ENCODE peak calls at places on chromosomes 13 and 19, in ten cellular contexts. One of them, this sample, is unnamed.

GRCh38 chr19:33804021-33804799 is 7.5 kb downstream of the KCTD15 start:
- DNase-seq in mammary epithelial cell: peak
- DNase-seq in AG09309: no peak
- DNase-seq in tibial nerve: peak
- DNase-seq in endothelial cell: no peak
- DNase-seq in AG10803: peak
- DNase-seq in RWPE1: peak
- DNase-seq in body of pancreas: peak
- DNase-seq in CD4-positive, alpha-beta T cell: no peak
- DNase-seq in heart right ventricle: peak
- DNase-seq in this sample: no peak

GRCh38 chr13:105272660-105273631 is 1262.5 kb downstream of the EFNB2 start:
- DNase-seq in mammary epithelial cell: no peak
- DNase-seq in AG09309: no peak
- DNase-seq in tibial nerve: no peak
- DNase-seq in endothelial cell: no peak
- DNase-seq in AG10803: no peak
- DNase-seq in RWPE1: no peak
- DNase-seq in body of pancreas: no peak
- DNase-seq in CD4-positive, alpha-beta T cell: no peak
- DNase-seq in heart right ventricle: no peak
- DNase-seq in this sample: no peak

GRCh38 chr13:98544105-98544710 is 32.7 kb downstream of the STK24 start:
- DNase-seq in mammary epithelial cell: no peak
- DNase-seq in AG09309: no peak
- DNase-seq in tibial nerve: no peak
- DNase-seq in endothelial cell: no peak
- DNase-seq in AG10803: no peak
- DNase-seq in RWPE1: no peak
- DNase-seq in body of pancreas: no peak
- DNase-seq in CD4-positive, alpha-beta T cell: no peak
- DNase-seq in heart right ventricle: no peak
- DNase-seq in this sample: no peak

GRCh38 chr19:54415208-54415900 is at the start of gene TTYH1:
- DNase-seq in mammary epithelial cell: no peak
- DNase-seq in AG09309: no peak
- DNase-seq in tibial nerve: no peak
- DNase-seq in endothelial cell: peak
- DNase-seq in AG10803: no peak
- DNase-seq in RWPE1: no peak
- DNase-seq in body of pancreas: no peak
- DNase-seq in CD4-positive, alpha-beta T cell: peak
- DNase-seq in heart right ventricle: no peak
- DNase-seq in this sample: peak

GRCh38 chr13:100347941-100348340 is 240.6 kb downstream of the GGACT start:
- DNase-seq in mammary epithelial cell: peak
- DNase-seq in AG09309: no peak
- DNase-seq in tibial nerve: no peak
- DNase-seq in endothelial cell: no peak
- DNase-seq in AG10803: no peak
- DNase-seq in RWPE1: peak
- DNase-seq in body of pancreas: no peak
- DNase-seq in CD4-positive, alpha-beta T cell: no peak
- DNase-seq in heart right ventricle: no peak
- DNase-seq in this sample: no peak

GRCh38 chr13:105587786-105588185 is 947.7 kb downstream of the EFNB2 start:
- DNase-seq in mammary epithelial cell: peak
- DNase-seq in AG09309: no peak
- DNase-seq in tibial nerve: no peak
- DNase-seq in endothelial cell: no peak
- DNase-seq in AG10803: no peak
- DNase-seq in RWPE1: peak
- DNase-seq in body of pancreas: no peak
- DNase-seq in CD4-positive, alpha-beta T cell: no peak
- DNase-seq in heart right ventricle: no peak
- DNase-seq in this sample: no peak

GRCh38 chr19:33199441-33200265 is 5.5 kb downstream of the LRP3 start:
- DNase-seq in mammary epithelial cell: no peak
- DNase-seq in AG09309: no peak
- DNase-seq in tibial nerve: no peak
- DNase-seq in endothelial cell: no peak
- DNase-seq in AG10803: no peak
- DNase-seq in RWPE1: no peak
- DNase-seq in body of pancreas: no peak
- DNase-seq in CD4-positive, alpha-beta T cell: no peak
- DNase-seq in heart right ventricle: no peak
- DNase-seq in this sample: no peak

GRCh38 chr13:78137404-78138142 is 218.9 kb upstream of the EDNRB start:
- DNase-seq in mammary epithelial cell: peak
- DNase-seq in AG09309: peak
- DNase-seq in tibial nerve: peak
- DNase-seq in endothelial cell: peak
- DNase-seq in AG10803: peak
- DNase-seq in RWPE1: peak
- DNase-seq in body of pancreas: no peak
- DNase-seq in CD4-positive, alpha-beta T cell: no peak
- DNase-seq in heart right ventricle: no peak
- DNase-seq in this sample: peak

GRCh38 chr19:13020002-13020414 is 24.7 kb downstream of the NFIX start:
- DNase-seq in mammary epithelial cell: peak
- DNase-seq in AG09309: no peak
- DNase-seq in tibial nerve: no peak
- DNase-seq in endothelial cell: no peak
- DNase-seq in AG10803: no peak
- DNase-seq in RWPE1: no peak
- DNase-seq in body of pancreas: no peak
- DNase-seq in CD4-positive, alpha-beta T cell: no peak
- DNase-seq in heart right ventricle: no peak
- DNase-seq in this sample: no peak

GRCh38 chr19:29509456-29509855 is 16.3 kb upstream of the VSTM2B start:
- DNase-seq in mammary epithelial cell: no peak
- DNase-seq in AG09309: no peak
- DNase-seq in tibial nerve: no peak
- DNase-seq in endothelial cell: no peak
- DNase-seq in AG10803: no peak
- DNase-seq in RWPE1: no peak
- DNase-seq in body of pancreas: no peak
- DNase-seq in CD4-positive, alpha-beta T cell: no peak
- DNase-seq in heart right ventricle: no peak
- DNase-seq in this sample: no peak

GRCh38 chr13:48437381-48437780 is 24.5 kb upstream of the LPAR6 start:
- DNase-seq in mammary epithelial cell: no peak
- DNase-seq in AG09309: no peak
- DNase-seq in tibial nerve: peak
- DNase-seq in endothelial cell: no peak
- DNase-seq in AG10803: peak
- DNase-seq in RWPE1: no peak
- DNase-seq in body of pancreas: peak
- DNase-seq in CD4-positive, alpha-beta T cell: no peak
- DNase-seq in heart right ventricle: peak
- DNase-seq in this sample: no peak

GRCh38 chr13:27813826-27814225 is 21.5 kb downstream of the GSX1 start:
- DNase-seq in mammary epithelial cell: no peak
- DNase-seq in AG09309: no peak
- DNase-seq in tibial nerve: no peak
- DNase-seq in endothelial cell: no peak
- DNase-seq in AG10803: no peak
- DNase-seq in RWPE1: no peak
- DNase-seq in body of pancreas: no peak
- DNase-seq in CD4-positive, alpha-beta T cell: no peak
- DNase-seq in heart right ventricle: no peak
- DNase-seq in this sample: no peak

GRCh38 chr19:6639439-6639838 is 30.5 kb downstream of the TNFSF14 start:
- DNase-seq in mammary epithelial cell: peak
- DNase-seq in AG09309: no peak
- DNase-seq in tibial nerve: no peak
- DNase-seq in endothelial cell: no peak
- DNase-seq in AG10803: no peak
- DNase-seq in RWPE1: no peak
- DNase-seq in body of pancreas: no peak
- DNase-seq in CD4-positive, alpha-beta T cell: no peak
- DNase-seq in heart right ventricle: no peak
- DNase-seq in this sample: no peak

GRCh38 chr19:5804516-5805464 is at the start of gene NRTN:
- DNase-seq in mammary epithelial cell: no peak
- DNase-seq in AG09309: no peak
- DNase-seq in tibial nerve: no peak
- DNase-seq in endothelial cell: no peak
- DNase-seq in AG10803: no peak
- DNase-seq in RWPE1: peak
- DNase-seq in body of pancreas: peak
- DNase-seq in CD4-positive, alpha-beta T cell: peak
- DNase-seq in heart right ventricle: no peak
- DNase-seq in this sample: peak

GRCh38 chr19:52492991-52493470 is 34.4 kb upstream of the ZNF808 start:
- DNase-seq in mammary epithelial cell: no peak
- DNase-seq in AG09309: no peak
- DNase-seq in tibial nerve: no peak
- DNase-seq in endothelial cell: peak
- DNase-seq in AG10803: no peak
- DNase-seq in RWPE1: no peak
- DNase-seq in body of pancreas: no peak
- DNase-seq in CD4-positive, alpha-beta T cell: no peak
- DNase-seq in heart right ventricle: peak
- DNase-seq in this sample: no peak
- TF ChIP-seq CTCF in mammary epithelial cell: no peak
- TF ChIP-seq CTCF in AG09309: no peak
- TF ChIP-seq CTCF in tibial nerve: no peak
- TF ChIP-seq CTCF in endothelial cell: no peak
- TF ChIP-seq CTCF in AG10803: no peak
- TF ChIP-seq CTCF in RWPE1: no peak
- TF ChIP-seq CTCF in body of pancreas: no peak
- TF ChIP-seq CTCF in CD4-positive, alpha-beta T cell: no peak
- TF ChIP-seq CTCF in heart right ventricle: peak
- TF ChIP-seq CTCF in this sample: no peak

GRCh38 chr13:25406377-25406776 is 34.6 kb downstream of the ATP8A2 start:
- DNase-seq in mammary epithelial cell: peak
- DNase-seq in AG09309: no peak
- DNase-seq in tibial nerve: no peak
- DNase-seq in endothelial cell: peak
- DNase-seq in AG10803: no peak
- DNase-seq in RWPE1: no peak
- DNase-seq in body of pancreas: no peak
- DNase-seq in CD4-positive, alpha-beta T cell: no peak
- DNase-seq in heart right ventricle: no peak
- DNase-seq in this sample: no peak
- TF ChIP-seq CTCF in mammary epithelial cell: peak
- TF ChIP-seq CTCF in AG09309: no peak
- TF ChIP-seq CTCF in tibial nerve: no peak
- TF ChIP-seq CTCF in endothelial cell: no peak
- TF ChIP-seq CTCF in AG10803: peak
- TF ChIP-seq CTCF in RWPE1: no peak
- TF ChIP-seq CTCF in body of pancreas: no peak
- TF ChIP-seq CTCF in CD4-positive, alpha-beta T cell: no peak
- TF ChIP-seq CTCF in heart right ventricle: no peak
- TF ChIP-seq CTCF in this sample: peak

GRCh38 chr13:46963874-46964273 is 67.0 kb upstream of the HTR2A start:
- DNase-seq in mammary epithelial cell: peak
- DNase-seq in AG09309: no peak
- DNase-seq in tibial nerve: no peak
- DNase-seq in endothelial cell: no peak
- DNase-seq in AG10803: no peak
- DNase-seq in RWPE1: no peak
- DNase-seq in body of pancreas: no peak
- DNase-seq in CD4-positive, alpha-beta T cell: no peak
- DNase-seq in heart right ventricle: no peak
- DNase-seq in this sample: no peak

GRCh38 chr13:46961719-46962118 is 64.9 kb upstream of the HTR2A start:
- DNase-seq in mammary epithelial cell: peak
- DNase-seq in AG09309: peak
- DNase-seq in tibial nerve: no peak
- DNase-seq in endothelial cell: no peak
- DNase-seq in AG10803: peak
- DNase-seq in RWPE1: peak
- DNase-seq in body of pancreas: no peak
- DNase-seq in CD4-positive, alpha-beta T cell: no peak
- DNase-seq in heart right ventricle: no peak
- DNase-seq in this sample: peak

GRCh38 chr13:46964789-46965527 is 68.1 kb upstream of the HTR2A start:
- DNase-seq in mammary epithelial cell: peak
- DNase-seq in AG09309: peak
- DNase-seq in tibial nerve: no peak
- DNase-seq in endothelial cell: no peak
- DNase-seq in AG10803: peak
- DNase-seq in RWPE1: no peak
- DNase-seq in body of pancreas: no peak
- DNase-seq in CD4-positive, alpha-beta T cell: no peak
- DNase-seq in heart right ventricle: no peak
- DNase-seq in this sample: no peak

DNA sequence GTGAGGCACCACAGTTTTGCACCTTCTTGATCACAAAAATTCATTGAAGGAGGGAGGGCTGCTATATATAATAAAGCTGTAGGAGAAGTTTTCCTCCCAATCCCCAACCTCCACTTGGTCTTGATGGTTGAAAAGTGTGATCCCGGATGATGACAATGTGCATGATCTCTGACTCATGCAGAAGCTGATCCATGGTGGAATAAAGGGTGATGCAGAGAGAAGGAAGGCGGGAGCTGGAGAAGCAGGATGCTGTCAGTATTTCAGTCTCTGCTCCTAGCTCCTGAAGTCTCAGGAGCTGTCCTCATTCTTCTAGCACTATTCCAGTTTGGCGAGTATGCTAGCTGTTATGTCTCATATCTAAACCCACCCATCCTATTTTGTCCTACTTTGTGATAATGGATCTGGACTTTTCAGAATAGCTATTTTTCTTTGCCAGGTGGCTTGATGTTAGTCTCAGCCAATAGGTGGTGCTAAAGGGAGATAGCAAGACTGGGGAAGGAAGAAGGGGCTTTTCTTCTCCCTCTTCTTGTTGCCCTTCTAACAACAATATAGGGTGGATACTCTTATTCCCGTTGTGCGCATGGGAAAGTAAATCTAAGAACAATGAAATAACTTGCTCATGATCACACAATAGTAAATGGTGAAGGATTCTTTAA is 65.6 kb upstream of the HTR2A start:
- DNase-seq in mammary epithelial cell: peak
- DNase-seq in AG09309: no peak
- DNase-seq in tibial nerve: no peak
- DNase-seq in endothelial cell: no peak
- DNase-seq in AG10803: peak
- DNase-seq in RWPE1: peak
- DNase-seq in body of pancreas: no peak
- DNase-seq in CD4-positive, alpha-beta T cell: no peak
- DNase-seq in heart right ventricle: no peak
- DNase-seq in this sample: peak
- TF ChIP-seq CTCF in mammary epithelial cell: peak
- TF ChIP-seq CTCF in AG09309: peak
- TF ChIP-seq CTCF in tibial nerve: no peak
- TF ChIP-seq CTCF in endothelial cell: no peak
- TF ChIP-seq CTCF in AG10803: peak
- TF ChIP-seq CTCF in RWPE1: no peak
- TF ChIP-seq CTCF in body of pancreas: no peak
- TF ChIP-seq CTCF in CD4-positive, alpha-beta T cell: peak
- TF ChIP-seq CTCF in heart right ventricle: peak
- TF ChIP-seq CTCF in this sample: peak

DNA sequence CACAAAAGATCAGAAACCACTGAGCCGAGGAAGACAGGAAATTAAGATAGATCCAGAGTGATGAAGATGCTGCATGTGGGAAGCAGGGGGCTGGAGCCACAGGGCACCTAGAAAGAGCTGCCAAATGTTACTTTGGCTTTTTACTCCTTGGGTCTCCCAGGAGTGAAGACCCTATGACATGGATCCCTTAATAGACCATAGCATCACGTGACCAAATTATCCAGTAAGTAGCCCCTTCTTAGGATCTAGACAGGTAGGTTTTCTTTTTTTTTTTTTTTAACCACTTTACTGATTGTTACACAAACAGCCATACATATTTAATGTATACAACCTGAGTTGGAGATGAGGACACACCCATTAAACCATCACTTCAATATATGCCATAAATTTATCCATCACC is 183.9 kb upstream of the SOX21 start:
- DNase-seq in mammary epithelial cell: no peak
- DNase-seq in AG09309: no peak
- DNase-seq in tibial nerve: no peak
- DNase-seq in endothelial cell: no peak
- DNase-seq in AG10803: no peak
- DNase-seq in RWPE1: no peak
- DNase-seq in body of pancreas: no peak
- DNase-seq in CD4-positive, alpha-beta T cell: no peak
- DNase-seq in heart right ventricle: no peak
- DNase-seq in this sample: no peak
- TF ChIP-seq CTCF in mammary epithelial cell: no peak
- TF ChIP-seq CTCF in AG09309: no peak
- TF ChIP-seq CTCF in tibial nerve: no peak
- TF ChIP-seq CTCF in endothelial cell: no peak
- TF ChIP-seq CTCF in AG10803: no peak
- TF ChIP-seq CTCF in RWPE1: no peak
- TF ChIP-seq CTCF in body of pancreas: no peak
- TF ChIP-seq CTCF in CD4-positive, alpha-beta T cell: no peak
- TF ChIP-seq CTCF in heart right ventricle: no peak
- TF ChIP-seq CTCF in this sample: no peak

This sample was measured in GM13977.